ENCODE peak calls at places on chromosomes 11 and 22, in eight cellular contexts. One of them, this sample, is unnamed.

GRCh38 chr11:10898763-10899541 is 41.1 kb upstream of the ZBED5 start:
- DNase-seq in fibroblast of lung: no peak
- DNase-seq in IMR-90: no peak
- DNase-seq in CD8-positive, alpha-beta T cell: no peak
- DNase-seq in neural progenitor cell: no peak
- DNase-seq in cardiac muscle cell: no peak
- DNase-seq in RWPE2: no peak
- DNase-seq in BE2C: no peak
- DNase-seq in this sample: no peak

GRCh38 chr11:79363261-79363660 is 77.6 kb downstream of the TENM4 start:
- DNase-seq in neural progenitor cell: no peak
- DNase-seq in CD8-positive, alpha-beta T cell: no peak
- DNase-seq in cardiac muscle cell: no peak
- DNase-seq in RWPE2: no peak
- DNase-seq in fibroblast of lung: peak
- DNase-seq in BE2C: no peak
- DNase-seq in IMR-90: no peak
- DNase-seq in this sample: no peak

GRCh38 chr11:93507517-93507916 is 35.7 kb downstream of the SMCO4 start:
- DNase-seq in BE2C: no peak
- DNase-seq in CD8-positive, alpha-beta T cell: no peak
- DNase-seq in IMR-90: no peak
- DNase-seq in RWPE2: no peak
- DNase-seq in neural progenitor cell: no peak
- DNase-seq in fibroblast of lung: no peak
- DNase-seq in cardiac muscle cell: no peak
- DNase-seq in this sample: no peak

GRCh38 chr11:60763692-60764369 is 7.2 kb downstream of the MS4A15 start:
- DNase-seq in CD8-positive, alpha-beta T cell: no peak
- DNase-seq in RWPE2: no peak
- DNase-seq in fibroblast of lung: no peak
- DNase-seq in neural progenitor cell: no peak
- DNase-seq in cardiac muscle cell: no peak
- DNase-seq in BE2C: no peak
- DNase-seq in IMR-90: no peak
- DNase-seq in this sample: no peak

GRCh38 chr11:134888821-134889220 is 476.8 kb upstream of the B3GAT1 start:
- DNase-seq in BE2C: no peak
- DNase-seq in neural progenitor cell: no peak
- DNase-seq in IMR-90: no peak
- DNase-seq in CD8-positive, alpha-beta T cell: no peak
- DNase-seq in RWPE2: no peak
- DNase-seq in cardiac muscle cell: no peak
- DNase-seq in fibroblast of lung: no peak
- DNase-seq in this sample: no peak

GRCh38 chr11:7512525-7513209 is 1.1 kb upstream of the PPFIBP2 start:
- DNase-seq in BE2C: peak
- DNase-seq in neural progenitor cell: no peak
- DNase-seq in CD8-positive, alpha-beta T cell: peak
- DNase-seq in RWPE2: no peak
- DNase-seq in fibroblast of lung: no peak
- DNase-seq in IMR-90: no peak
- DNase-seq in cardiac muscle cell: peak
- DNase-seq in this sample: no peak

GRCh38 chr11:10856689-10857603 is 907 bp downstream of the ZBED5 start:
- DNase-seq in BE2C: peak
- DNase-seq in fibroblast of lung: peak
- DNase-seq in CD8-positive, alpha-beta T cell: no peak
- DNase-seq in cardiac muscle cell: peak
- DNase-seq in RWPE2: no peak
- DNase-seq in neural progenitor cell: peak
- DNase-seq in IMR-90: peak
- DNase-seq in this sample: no peak

GRCh38 chr22:28750471-28750881 is 8.6 kb downstream of the HSCB start:
- DNase-seq in neural progenitor cell: no peak
- DNase-seq in BE2C: no peak
- DNase-seq in fibroblast of lung: peak
- DNase-seq in CD8-positive, alpha-beta T cell: no peak
- DNase-seq in RWPE2: no peak
- DNase-seq in IMR-90: peak
- DNase-seq in cardiac muscle cell: no peak
- DNase-seq in this sample: no peak

GRCh38 chr11:103659743-103660142 is 376.7 kb upstream of the DDI1 start:
- DNase-seq in cardiac muscle cell: no peak
- DNase-seq in CD8-positive, alpha-beta T cell: no peak
- DNase-seq in BE2C: no peak
- DNase-seq in neural progenitor cell: no peak
- DNase-seq in IMR-90: peak
- DNase-seq in fibroblast of lung: peak
- DNase-seq in RWPE2: no peak
- DNase-seq in this sample: no peak

GRCh38 chr22:49373801-49374226 is 453.9 kb downstream of the BRD1 start:
- DNase-seq in IMR-90: no peak
- DNase-seq in cardiac muscle cell: no peak
- DNase-seq in CD8-positive, alpha-beta T cell: peak
- DNase-seq in RWPE2: no peak
- DNase-seq in neural progenitor cell: no peak
- DNase-seq in BE2C: no peak
- DNase-seq in fibroblast of lung: no peak
- DNase-seq in this sample: no peak

GRCh38 chr11:76910620-76911414 is 50.1 kb downstream of the ACER3 start:
- DNase-seq in neural progenitor cell: no peak
- DNase-seq in CD8-positive, alpha-beta T cell: no peak
- DNase-seq in BE2C: no peak
- DNase-seq in IMR-90: no peak
- DNase-seq in cardiac muscle cell: no peak
- DNase-seq in fibroblast of lung: no peak
- DNase-seq in RWPE2: no peak
- DNase-seq in this sample: no peak

GRCh38 chr11:115585361-115586024 is 81.3 kb upstream of the CADM1 start:
- DNase-seq in neural progenitor cell: no peak
- DNase-seq in IMR-90: no peak
- DNase-seq in cardiac muscle cell: no peak
- DNase-seq in CD8-positive, alpha-beta T cell: no peak
- DNase-seq in BE2C: no peak
- DNase-seq in fibroblast of lung: no peak
- DNase-seq in RWPE2: no peak
- DNase-seq in this sample: no peak

GRCh38 chr11:117839234-117839882 is 14.8 kb upstream of the FXYD2 start:
- DNase-seq in fibroblast of lung: no peak
- DNase-seq in BE2C: no peak
- DNase-seq in neural progenitor cell: no peak
- DNase-seq in IMR-90: no peak
- DNase-seq in CD8-positive, alpha-beta T cell: peak
- DNase-seq in RWPE2: peak
- DNase-seq in cardiac muscle cell: no peak
- DNase-seq in this sample: no peak

GRCh38 chr11:112086422-112087191 is at the start of the genes SDHD and TIMM8B:
- DNase-seq in RWPE2: peak
- DNase-seq in neural progenitor cell: peak
- DNase-seq in IMR-90: peak
- DNase-seq in cardiac muscle cell: peak
- DNase-seq in CD8-positive, alpha-beta T cell: peak
- DNase-seq in BE2C: peak
- DNase-seq in fibroblast of lung: peak
- DNase-seq in this sample: peak
- TF ChIP-seq CTCF in RWPE2: no peak
- TF ChIP-seq CTCF in neural progenitor cell: peak
- TF ChIP-seq CTCF in IMR-90: peak
- TF ChIP-seq CTCF in cardiac muscle cell: peak
- TF ChIP-seq CTCF in CD8-positive, alpha-beta T cell: no peak
- TF ChIP-seq CTCF in BE2C: peak
- TF ChIP-seq CTCF in fibroblast of lung: peak
- TF ChIP-seq CTCF in this sample: no peak

GRCh38 chr11:69013009-69013951 is at the start of gene MRGPRF:
- DNase-seq in RWPE2: no peak
- DNase-seq in CD8-positive, alpha-beta T cell: no peak
- DNase-seq in neural progenitor cell: peak
- DNase-seq in IMR-90: peak
- DNase-seq in cardiac muscle cell: no peak
- DNase-seq in BE2C: peak
- DNase-seq in fibroblast of lung: peak
- DNase-seq in this sample: peak
- TF ChIP-seq CTCF in RWPE2: peak
- TF ChIP-seq CTCF in CD8-positive, alpha-beta T cell: no peak
- TF ChIP-seq CTCF in neural progenitor cell: peak
- TF ChIP-seq CTCF in IMR-90: peak
- TF ChIP-seq CTCF in cardiac muscle cell: peak
- TF ChIP-seq CTCF in BE2C: peak
- TF ChIP-seq CTCF in fibroblast of lung: peak
- TF ChIP-seq CTCF in this sample: peak

GRCh38 chr11:910044-910588 is 494 bp downstream of the CHID1 start:
- DNase-seq in fibroblast of lung: peak
- DNase-seq in neural progenitor cell: no peak
- DNase-seq in IMR-90: no peak
- DNase-seq in BE2C: no peak
- DNase-seq in cardiac muscle cell: peak
- DNase-seq in CD8-positive, alpha-beta T cell: no peak
- DNase-seq in RWPE2: no peak
- DNase-seq in this sample: no peak

GRCh38 chr11:912266-912665 is 1.7 kb upstream of the CHID1 start:
- DNase-seq in CD8-positive, alpha-beta T cell: no peak
- DNase-seq in neural progenitor cell: no peak
- DNase-seq in fibroblast of lung: no peak
- DNase-seq in RWPE2: no peak
- DNase-seq in IMR-90: no peak
- DNase-seq in BE2C: no peak
- DNase-seq in cardiac muscle cell: no peak
- DNase-seq in this sample: no peak

GRCh38 chr11:910589-911030 is at the start of gene CHID1:
- DNase-seq in RWPE2: peak
- DNase-seq in BE2C: peak
- DNase-seq in cardiac muscle cell: peak
- DNase-seq in neural progenitor cell: peak
- DNase-seq in fibroblast of lung: peak
- DNase-seq in CD8-positive, alpha-beta T cell: peak
- DNase-seq in IMR-90: peak
- DNase-seq in this sample: peak

GRCh38 chr11:911890-912219 is 1.2 kb upstream of the CHID1 start:
- DNase-seq in IMR-90: no peak
- DNase-seq in CD8-positive, alpha-beta T cell: no peak
- DNase-seq in neural progenitor cell: no peak
- DNase-seq in BE2C: no peak
- DNase-seq in fibroblast of lung: no peak
- DNase-seq in cardiac muscle cell: no peak
- DNase-seq in RWPE2: no peak
- DNase-seq in this sample: no peak

GRCh38 chr11:911031-911889 is 650 bp upstream of the CHID1 start:
- DNase-seq in cardiac muscle cell: peak
- DNase-seq in RWPE2: peak
- DNase-seq in IMR-90: peak
- DNase-seq in CD8-positive, alpha-beta T cell: peak
- DNase-seq in fibroblast of lung: peak
- DNase-seq in neural progenitor cell: peak
- DNase-seq in BE2C: peak
- DNase-seq in this sample: peak
- TF ChIP-seq CTCF in cardiac muscle cell: no peak
- TF ChIP-seq CTCF in RWPE2: no peak
- TF ChIP-seq CTCF in IMR-90: no peak
- TF ChIP-seq CTCF in CD8-positive, alpha-beta T cell: no peak
- TF ChIP-seq CTCF in fibroblast of lung: no peak
- TF ChIP-seq CTCF in neural progenitor cell: peak
- TF ChIP-seq CTCF in BE2C: no peak
- TF ChIP-seq CTCF in this sample: no peak

DNA sequence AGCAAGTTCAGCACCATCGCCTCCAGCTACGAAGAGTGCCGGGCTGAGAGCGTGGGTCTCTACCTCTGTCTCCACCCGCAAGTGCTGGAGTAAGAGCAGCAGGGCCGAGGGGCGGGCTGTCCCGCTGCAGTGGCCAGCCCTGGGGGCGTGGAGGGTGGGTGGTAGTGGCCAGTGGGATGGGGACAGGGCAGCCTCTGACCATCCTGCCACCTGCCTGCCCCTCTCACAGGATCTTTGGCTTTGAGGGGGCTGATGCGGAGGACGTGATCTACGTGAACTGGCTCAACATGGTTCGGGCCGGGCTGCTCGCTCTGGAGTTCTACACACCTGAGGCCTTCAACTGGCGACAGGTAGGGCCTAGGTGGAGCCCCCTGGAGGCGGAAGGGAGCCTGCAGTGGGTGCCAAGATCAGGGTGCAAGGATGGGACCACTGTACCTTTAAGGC is 15.0 kb upstream of the BBS1 start:
- DNase-seq in cardiac muscle cell: no peak
- DNase-seq in RWPE2: no peak
- DNase-seq in neural progenitor cell: no peak
- DNase-seq in BE2C: no peak
- DNase-seq in CD8-positive, alpha-beta T cell: no peak
- DNase-seq in IMR-90: no peak
- DNase-seq in fibroblast of lung: no peak
- DNase-seq in this sample: no peak
- TF ChIP-seq CTCF in cardiac muscle cell: peak
- TF ChIP-seq CTCF in RWPE2: no peak
- TF ChIP-seq CTCF in neural progenitor cell: peak
- TF ChIP-seq CTCF in BE2C: no peak
- TF ChIP-seq CTCF in CD8-positive, alpha-beta T cell: no peak
- TF ChIP-seq CTCF in IMR-90: no peak
- TF ChIP-seq CTCF in fibroblast of lung: peak
- TF ChIP-seq CTCF in this sample: peak

GRCh38 chr22:45965565-45965962 is 11.4 kb downstream of the WNT7B start:
- DNase-seq in CD8-positive, alpha-beta T cell: no peak
- DNase-seq in BE2C: no peak
- DNase-seq in neural progenitor cell: no peak
- DNase-seq in cardiac muscle cell: no peak
- DNase-seq in fibroblast of lung: no peak
- DNase-seq in IMR-90: no peak
- DNase-seq in RWPE2: no peak
- DNase-seq in this sample: no peak
- TF ChIP-seq CTCF in CD8-positive, alpha-beta T cell: no peak
- TF ChIP-seq CTCF in BE2C: no peak
- TF ChIP-seq CTCF in neural progenitor cell: no peak
- TF ChIP-seq CTCF in cardiac muscle cell: no peak
- TF ChIP-seq CTCF in fibroblast of lung: no peak
- TF ChIP-seq CTCF in IMR-90: no peak
- TF ChIP-seq CTCF in RWPE2: no peak
- TF ChIP-seq CTCF in this sample: no peak

GRCh38 chr11:17353228-17354021 is 1.8 kb downstream of the NCR3LG1 start:
- DNase-seq in cardiac muscle cell: peak
- DNase-seq in IMR-90: peak
- DNase-seq in neural progenitor cell: peak
- DNase-seq in fibroblast of lung: peak
- DNase-seq in CD8-positive, alpha-beta T cell: peak
- DNase-seq in RWPE2: no peak
- DNase-seq in BE2C: peak
- DNase-seq in this sample: peak
- TF ChIP-seq CTCF in cardiac muscle cell: no peak
- TF ChIP-seq CTCF in IMR-90: no peak
- TF ChIP-seq CTCF in neural progenitor cell: no peak
- TF ChIP-seq CTCF in fibroblast of lung: no peak
- TF ChIP-seq CTCF in CD8-positive, alpha-beta T cell: no peak
- TF ChIP-seq CTCF in RWPE2: no peak
- TF ChIP-seq CTCF in BE2C: no peak
- TF ChIP-seq CTCF in this sample: no peak